ENCODE peak calls at places on chromosomes 13 and 19, in seven cellular contexts. U is testis, Y is tibial nerve, Q is cardiac muscle cell, P is progenitor cell of endocrine pancreas, H is WERI-Rb-1, F is pancreas. A is an unnamed sample.

GRCh38 chr19:28171983-28172382 is 1041.0 kb downstream of the UQCRFS1 start:
- DNase-seq in H (no peak), Q (no peak), Y (no peak), F (no peak), U (no peak), P (no peak), A (no peak)

GRCh38 chr13:102346769-102347168 is 55.1 kb downstream of the FGF14 start:
- DNase-seq in Q (no peak), U (no peak), H (no peak), P (no peak), Y (no peak), F (no peak), A (no peak)

GRCh38 chr19:9937001-9937411 is 691 bp upstream of the OLFM2 start:
- DNase-seq in Q (no peak), U (no peak), Y (no peak), H (no peak), P (no peak), F (no peak), A (no peak)

GRCh38 chr13:75485286-75486062 is 3.5 kb upstream of the TBC1D4 start:
- DNase-seq in P (no peak), F (no peak), H (no peak), Q (peak; percentile 60), U (no peak), Y (no peak), A (no peak)

GRCh38 chr19:19434483-19435045 is 29.1 kb downstream of the GATAD2A start:
- DNase-seq in Y (peak; percentile 57), U (peak; percentile 54), P (no peak), F (no peak), H (no peak), Q (peak; percentile 80), A (no peak)

GRCh38 chr13:40456397-40456958 is 210.0 kb downstream of the FOXO1 start:
- DNase-seq in Q (no peak), U (no peak), Y (no peak), F (no peak), P (no peak), H (no peak), A (no peak)

GRCh38 chr19:29084266-29084665 is 128.7 kb downstream of the UQCRFS1 start:
- DNase-seq in P (peak; percentile 19), H (peak; percentile 32), Q (peak; percentile 7), Y (no peak), U (peak; percentile 22), F (no peak), A (peak; percentile 50)

GRCh38 chr13:51324714-51325440 is 14.6 kb upstream of the SERPINE3 start:
- DNase-seq in U (no peak), H (no peak), Y (no peak), Q (no peak), F (no peak), P (no peak), A (no peak)

GRCh38 chr13:77184455-77184854 is 142.4 kb downstream of the MYCBP2 start:
- DNase-seq in F (no peak), U (no peak), Y (no peak), Q (no peak), P (no peak), H (no peak), A (no peak)

GRCh38 chr19:3683405-3683865 is 16.8 kb downstream of the PIP5K1C start:
- DNase-seq in H (no peak), Q (peak; percentile 76), Y (no peak), F (no peak), U (no peak), P (no peak), A (peak; percentile 43)

GRCh38 chr13:94656766-94657165 is 55.1 kb downstream of the GPR180 start:
- DNase-seq in H (no peak), F (no peak), Y (no peak), Q (peak; percentile 75), U (no peak), P (no peak), A (no peak)

GRCh38 chr13:34108396-34108795 is 290.4 kb downstream of the RFC3 start:
- DNase-seq in P (no peak), Q (peak; percentile 2), H (no peak), F (no peak), U (no peak), Y (no peak), A (no peak)

GRCh38 chr19:8143041-8143440 is 6.4 kb downstream of the FBN3 start:
- DNase-seq in Q (no peak), Y (no peak), P (no peak), H (no peak), U (no peak), F (no peak), A (no peak)

GRCh38 chr13:32334676-32335075 is 19.4 kb downstream of the BRCA2 start:
- DNase-seq in Q (peak; percentile 21), F (no peak), U (no peak), P (no peak), Y (no peak), H (no peak), A (no peak)

GRCh38 chr19:21463449-21464105 is 41.8 kb upstream of the ZNF429 start:
- DNase-seq in P (peak; percentile 63), Y (no peak), U (peak; percentile 95), Q (peak; percentile 48), F (peak; percentile 83), H (peak; percentile 95), A (peak; percentile 53)

GRCh38 chr13:62302341-62302740 is 886.7 kb upstream of the PCDH20 start:
- DNase-seq in Q (no peak), H (no peak), U (no peak), P (no peak), Y (no peak), F (no peak), A (no peak)

GRCh38 chr13:23021921-23022320 is 158.9 kb upstream of the SGCG start:
- DNase-seq in Y (no peak), F (no peak), U (no peak), H (no peak), P (no peak), Q (no peak), A (no peak)

GRCh38 chr13:48585456-48585840 is 52.6 kb upstream of the RCBTB2 start:
- DNase-seq in P (no peak), Q (peak; percentile 88), F (no peak), Y (no peak), U (peak; percentile 55), H (no peak), A (no peak)

GRCh38 chr19:53571339-53571738 is 33.4 kb downstream of the ZNF331 start:
- DNase-seq in F (no peak), U (no peak), H (no peak), P (no peak), Y (no peak), Q (no peak), A (no peak)

GRCh38 chr19:17491287-17491686 is 20.2 kb upstream of the PGLS start:
- DNase-seq in Q (no peak), Y (no peak), F (no peak), P (no peak), U (no peak), H (no peak), A (no peak)

GRCh38 chr13:31012285-31013024 is 80.0 kb downstream of the TEX26 start:
- DNase-seq in Y (no peak), U (peak; percentile 27), P (no peak), F (no peak), H (no peak), Q (peak; percentile 52), A (no peak)

GRCh38 chr19:42125536-42125935 is 6.7 kb downstream of the POU2F2 start:
- DNase-seq in P (no peak), Y (no peak), Q (no peak), F (no peak), U (no peak), H (no peak), A (no peak)

GRCh38 chr19:40348961-40349507 is 539 bp downstream of the PLD3 start:
- DNase-seq in Q (peak; percentile 48), Y (peak; percentile 19), P (no peak), U (no peak), H (no peak), F (no peak), A (no peak)

GRCh38 chr19:12648088-12648487 is 18.5 kb downstream of the MAN2B1 start:
- DNase-seq in Q (no peak), P (no peak), Y (no peak), H (no peak), F (peak; percentile 78), U (no peak), A (no peak)
- TF ChIP-seq CTCF in Q (peak; percentile 44), P (no peak), Y (no peak), H (no peak), F (no peak), U (no peak), A (no peak)

GRCh38 chr19:56071151-56071550 is 49.9 kb downstream of the ZNF787 start:
- DNase-seq in H (peak; percentile 23), Y (no peak), P (no peak), U (no peak), F (no peak), Q (no peak), A (peak; percentile 31)
- TF ChIP-seq CTCF in H (peak; percentile 48), Y (no peak), P (peak; percentile 52), U (no peak), F (no peak), Q (peak; percentile 20), A (peak; percentile 50)

DNA sequence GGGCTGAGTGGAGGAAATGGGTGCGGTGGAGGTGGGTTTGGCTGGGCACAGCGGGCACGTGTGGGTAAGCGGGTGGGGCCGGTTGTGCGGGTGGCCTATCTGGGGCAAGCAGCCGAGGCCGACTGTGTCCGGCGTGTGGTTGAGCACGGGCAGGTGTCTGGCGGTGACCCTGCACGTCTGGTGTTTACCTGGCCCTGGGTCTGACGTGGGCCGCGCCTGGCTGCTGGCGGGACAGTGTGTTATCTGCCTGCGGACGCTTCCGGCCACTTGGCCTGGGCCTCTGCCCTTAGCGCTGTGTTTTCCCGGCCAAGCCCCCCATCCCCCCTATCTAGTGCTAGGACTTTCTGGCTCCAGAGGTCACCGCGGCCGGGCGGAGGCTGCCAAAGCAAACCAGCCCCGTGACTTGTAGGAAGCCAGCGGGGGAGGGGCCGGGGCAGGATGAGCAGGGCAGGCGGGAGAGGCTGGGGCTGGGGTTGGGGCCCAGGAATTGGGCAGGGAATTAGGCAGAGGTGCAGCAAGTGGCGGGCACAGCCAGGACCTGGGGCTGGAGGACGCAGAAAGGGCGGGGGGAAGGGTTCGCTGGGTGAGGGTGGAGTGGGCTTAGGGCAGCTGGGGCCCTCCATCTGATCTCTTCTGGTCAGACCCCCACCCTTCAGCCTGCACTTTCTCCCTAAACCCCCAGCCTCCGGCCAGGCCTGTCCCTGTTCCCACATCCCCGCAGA is 534 bp upstream of the HPN start:
- DNase-seq in H (peak; percentile 55), U (peak; percentile 89), Y (peak; percentile 92), P (peak; percentile 48), Q (peak; percentile 78), F (peak; percentile 98), A (peak; percentile 45)
- TF ChIP-seq CTCF in H (no peak), U (no peak), Y (no peak), P (no peak), Q (no peak), F (no peak), A (no peak)

GRCh38 chr19:49663224-49663623 is 2.4 kb downstream of the IRF3 start:
- DNase-seq in Y (no peak), P (no peak), F (peak; percentile 53), Q (no peak), U (no peak), H (no peak), A (no peak)

GRCh38 chr19:49665301-49666119 is at the start of the genes BCL2L12 and IRF3:
- DNase-seq in U (peak; percentile 97), P (peak; percentile 97), Y (peak; percentile 98), Q (peak; percentile 97), H (peak; percentile 95), F (peak; percentile 100), A (peak; percentile 94)

GRCh38 chr19:49666120-49666444 is 349 bp downstream of the BCL2L12 start:
- DNase-seq in Q (no peak), F (no peak), H (no peak), Y (no peak), P (no peak), U (no peak), A (no peak)

GRCh38 chr19:49662011-49662410 is 3.6 kb downstream of the IRF3 start:
- DNase-seq in Q (no peak), P (no peak), Y (no peak), H (no peak), F (peak; percentile 73), U (no peak), A (no peak)

GRCh38 chr19:49664171-49665070 is 1.2 kb downstream of the IRF3 start:
- DNase-seq in Q (peak; percentile 80), H (peak; percentile 94), Y (peak; percentile 93), U (peak; percentile 93), P (peak; percentile 86), F (peak; percentile 95), A (peak; percentile 95)
- TF ChIP-seq CTCF in Q (no peak), H (no peak), Y (peak; percentile 22), U (peak; percentile 25), P (peak; percentile 19), F (no peak), A (no peak)

A was measured in endothelial cell.